ENCODE peak calls at places on chromosomes 13 and 19, in nine cellular contexts. Z is adipocyte, N is T-helper 2 cell, K is right cardiac atrium, S is HFFc6, D is lower lobe of right lung, Q is T1000, U is hepatic stellate cell, R is ureter. Y is an unnamed sample.

GRCh38 chr19:51341066-51341465 is 873 bp downstream of the VSIG10L start:
- DNase-seq in D (no peak), Z (no peak), N (no peak), S (no peak), R (no peak), Q (no peak), K (no peak), U (no peak), Y (no peak)

GRCh38 chr19:7534531-7534980 is 961 bp upstream of the PNPLA6 start:
- DNase-seq in D (peak), S (peak), Q (peak), U (peak), K (peak), N (peak), R (peak), Z (peak), Y (no peak)

GRCh38 chr13:20840590-20840989 is 62.0 kb downstream of the XPO4 start:
- DNase-seq in R (no peak), K (no peak), Q (no peak), Z (no peak), D (no peak), N (no peak), S (no peak), U (no peak), Y (no peak)

GRCh38 chr13:38577048-38577447 is 109.8 kb upstream of the FREM2 start:
- DNase-seq in K (no peak), Q (no peak), N (no peak), U (no peak), D (no peak), Z (no peak), R (no peak), S (no peak), Y (no peak)

GRCh38 chr19:8363803-8364771 is at the start of gene ANGPTL4:
- DNase-seq in S (peak), Q (peak), R (peak), K (peak), D (peak), Z (peak), U (peak), N (peak), Y (peak)

GRCh38 chr13:43159007-43159406 is 135.6 kb downstream of the DNAJC15 start:
- DNase-seq in R (no peak), D (no peak), N (no peak), K (no peak), S (peak), Z (peak), Q (no peak), U (no peak), Y (no peak)

GRCh38 chr13:78487707-78488106 is 115.6 kb downstream of the POU4F1 start:
- DNase-seq in S (no peak), D (no peak), U (no peak), Q (no peak), R (no peak), K (no peak), N (no peak), Z (no peak), Y (no peak)

GRCh38 chr19:2810141-2811091 is 9.3 kb upstream of the ZNF554 start:
- DNase-seq in R (no peak), K (no peak), Z (no peak), D (no peak), N (no peak), U (no peak), Q (no peak), S (no peak), Y (no peak)

GRCh38 chr19:18849838-18850400 is 18.2 kb downstream of the UPF1 start:
- DNase-seq in K (no peak), D (no peak), Q (no peak), S (no peak), U (no peak), Z (no peak), N (peak), R (no peak), Y (no peak)

GRCh38 chr13:31595568-31595967 is 143.8 kb upstream of the RXFP2 start:
- DNase-seq in Q (no peak), Z (peak), N (no peak), D (no peak), K (no peak), U (peak), S (no peak), R (no peak), Y (peak)

GRCh38 chr13:79492313-79492798 is 11.4 kb downstream of the NDFIP2 start:
- DNase-seq in K (no peak), D (no peak), Q (no peak), Z (peak), S (peak), N (peak), U (no peak), R (no peak), Y (no peak)